ENCODE peak calls at places on chromosomes 11 and 22, in six cellular contexts. One of them, this sample, is unnamed.

GRCh38 chr11:105829084-105829483 is 193.0 kb downstream of the MSANTD4 start:
- DNase-seq in neuronal stem cell: no peak
- DNase-seq in IMR-90: no peak
- DNase-seq in H9: no peak
- DNase-seq in trophoblast cell: no peak
- DNase-seq in H1: no peak
- DNase-seq in this sample: no peak

GRCh38 chr11:96817488-96817887 is 427.7 kb downstream of the JRKL start:
- DNase-seq in neuronal stem cell: no peak
- DNase-seq in IMR-90: no peak
- DNase-seq in H9: no peak
- DNase-seq in trophoblast cell: peak
- DNase-seq in H1: no peak
- DNase-seq in this sample: peak

GRCh38 chr11:28820296-28820989 is 712.3 kb downstream of the METTL15 start:
- DNase-seq in neuronal stem cell: no peak
- DNase-seq in IMR-90: peak
- DNase-seq in H9: no peak
- DNase-seq in trophoblast cell: no peak
- DNase-seq in H1: no peak
- DNase-seq in this sample: peak

GRCh38 chr22:22558972-22559603 is at the start of gene PRAME:
- DNase-seq in neuronal stem cell: peak
- DNase-seq in IMR-90: peak
- DNase-seq in H9: peak
- DNase-seq in trophoblast cell: peak
- DNase-seq in H1: peak
- DNase-seq in this sample: peak

GRCh38 chr11:132576706-132577105 is 955.6 kb downstream of the OPCML start:
- DNase-seq in neuronal stem cell: no peak
- DNase-seq in IMR-90: peak
- DNase-seq in H9: peak
- DNase-seq in trophoblast cell: peak
- DNase-seq in H1: no peak
- DNase-seq in this sample: peak

GRCh38 chr11:46520971-46521745 is 72.7 kb downstream of the AMBRA1 start:
- DNase-seq in neuronal stem cell: no peak
- DNase-seq in IMR-90: peak
- DNase-seq in H9: no peak
- DNase-seq in trophoblast cell: no peak
- DNase-seq in H1: no peak
- DNase-seq in this sample: peak

GRCh38 chr11:4072668-4073285 is 21.8 kb upstream of the RRM1 start:
- DNase-seq in neuronal stem cell: peak
- DNase-seq in IMR-90: peak
- DNase-seq in H9: peak
- DNase-seq in trophoblast cell: peak
- DNase-seq in H1: no peak
- DNase-seq in this sample: peak

GRCh38 chr22:36165161-36165560 is 4.6 kb upstream of the APOL3 start:
- DNase-seq in neuronal stem cell: no peak
- DNase-seq in IMR-90: no peak
- DNase-seq in H9: no peak
- DNase-seq in trophoblast cell: no peak
- DNase-seq in H1: no peak
- DNase-seq in this sample: no peak

GRCh38 chr22:47284822-47285221 is 522.4 kb downstream of the TBC1D22A start:
- DNase-seq in neuronal stem cell: no peak
- DNase-seq in IMR-90: no peak
- DNase-seq in H9: no peak
- DNase-seq in trophoblast cell: no peak
- DNase-seq in H1: no peak
- DNase-seq in this sample: no peak

GRCh38 chr11:78768345-78768744 is 193.7 kb upstream of the NARS2 start:
- DNase-seq in neuronal stem cell: no peak
- DNase-seq in IMR-90: no peak
- DNase-seq in H9: no peak
- DNase-seq in trophoblast cell: no peak
- DNase-seq in H1: no peak
- DNase-seq in this sample: no peak

GRCh38 chr22:41696714-41697113 is 2.6 kb upstream of the MEI1 start:
- DNase-seq in neuronal stem cell: no peak
- DNase-seq in IMR-90: no peak
- DNase-seq in H9: no peak
- DNase-seq in trophoblast cell: no peak
- DNase-seq in H1: no peak
- DNase-seq in this sample: no peak

GRCh38 chr11:130544266-130544665 is 95.8 kb downstream of the ADAMTS15 start:
- DNase-seq in neuronal stem cell: no peak
- DNase-seq in IMR-90: no peak
- DNase-seq in H9: no peak
- DNase-seq in trophoblast cell: no peak
- DNase-seq in H1: no peak
- DNase-seq in this sample: no peak

GRCh38 chr11:47887910-47888569 is 39.9 kb upstream of the NUP160 start:
- DNase-seq in neuronal stem cell: no peak
- DNase-seq in IMR-90: no peak
- DNase-seq in H9: no peak
- DNase-seq in trophoblast cell: no peak
- DNase-seq in H1: no peak
- DNase-seq in this sample: no peak

GRCh38 chr11:17386331-17387084 is 2.0 kb downstream of the KCNJ11 start:
- DNase-seq in neuronal stem cell: no peak
- DNase-seq in IMR-90: peak
- DNase-seq in H9: peak
- DNase-seq in trophoblast cell: peak
- DNase-seq in H1: peak
- DNase-seq in this sample: peak

GRCh38 chr11:116311141-116311540 is 461.6 kb downstream of the BUD13 start:
- DNase-seq in neuronal stem cell: no peak
- DNase-seq in IMR-90: no peak
- DNase-seq in H9: no peak
- DNase-seq in trophoblast cell: no peak
- DNase-seq in H1: no peak
- DNase-seq in this sample: no peak

DNA sequence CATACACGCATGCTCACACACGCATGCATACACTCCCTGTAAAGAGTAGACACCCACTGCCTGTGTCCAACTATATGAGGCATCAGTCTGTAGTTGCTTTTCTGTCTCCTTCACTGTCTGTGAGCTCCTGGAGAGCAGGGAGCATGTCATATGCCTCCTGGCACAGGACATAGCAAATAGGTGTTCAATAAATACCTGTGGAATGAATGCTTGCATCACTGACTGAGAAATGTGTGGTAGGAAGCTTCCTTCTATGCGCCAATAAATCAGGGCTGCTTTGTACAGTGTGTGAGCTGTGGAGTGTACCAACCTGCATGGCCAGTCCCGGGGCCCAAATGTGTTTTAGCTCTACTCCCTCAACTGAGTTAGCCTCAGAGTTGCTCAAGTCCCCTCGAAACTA is 37.2 kb upstream of the NAV2 start:
- DNase-seq in neuronal stem cell: no peak
- DNase-seq in IMR-90: no peak
- DNase-seq in H9: no peak
- DNase-seq in trophoblast cell: no peak
- DNase-seq in H1: no peak
- DNase-seq in this sample: no peak
- H3K4me2 ChIP-seq in neuronal stem cell: no peak
- H3K4me2 ChIP-seq in IMR-90: no peak
- H3K4me2 ChIP-seq in H9: no peak
- H3K4me2 ChIP-seq in trophoblast cell: no peak
- H3K4me2 ChIP-seq in H1: no peak
- H3K4me2 ChIP-seq in this sample: no peak

GRCh38 chr22:29302681-29303465 is 3.6 kb upstream of the GAS2L1 start:
- DNase-seq in neuronal stem cell: no peak
- DNase-seq in IMR-90: no peak
- DNase-seq in H9: peak
- DNase-seq in trophoblast cell: peak
- DNase-seq in H1: peak
- DNase-seq in this sample: no peak

GRCh38 chr22:29300467-29300806 is 6.0 kb upstream of the GAS2L1 start:
- DNase-seq in neuronal stem cell: no peak
- DNase-seq in IMR-90: no peak
- DNase-seq in H9: no peak
- DNase-seq in trophoblast cell: no peak
- DNase-seq in H1: no peak
- DNase-seq in this sample: peak

GRCh38 chr22:29301716-29302401 is 4.6 kb upstream of the GAS2L1 start:
- DNase-seq in neuronal stem cell: no peak
- DNase-seq in IMR-90: no peak
- DNase-seq in H9: peak
- DNase-seq in trophoblast cell: no peak
- DNase-seq in H1: peak
- DNase-seq in this sample: no peak

GRCh38 chr22:29300807-29301601 is 5.4 kb upstream of the GAS2L1 start:
- DNase-seq in neuronal stem cell: no peak
- DNase-seq in IMR-90: no peak
- DNase-seq in H9: no peak
- DNase-seq in trophoblast cell: no peak
- DNase-seq in H1: peak
- DNase-seq in this sample: no peak

GRCh38 chr22:29302402-29302680 is 4.1 kb upstream of the GAS2L1 start:
- DNase-seq in neuronal stem cell: no peak
- DNase-seq in IMR-90: no peak
- DNase-seq in H9: no peak
- DNase-seq in trophoblast cell: no peak
- DNase-seq in H1: no peak
- DNase-seq in this sample: no peak
- H3K14ac ChIP-seq in neuronal stem cell: no peak
- H3K14ac ChIP-seq in IMR-90: no peak
- H3K14ac ChIP-seq in H9: no peak
- H3K14ac ChIP-seq in trophoblast cell: no peak
- H3K14ac ChIP-seq in H1: no peak
- H3K14ac ChIP-seq in this sample: no peak

DNA sequence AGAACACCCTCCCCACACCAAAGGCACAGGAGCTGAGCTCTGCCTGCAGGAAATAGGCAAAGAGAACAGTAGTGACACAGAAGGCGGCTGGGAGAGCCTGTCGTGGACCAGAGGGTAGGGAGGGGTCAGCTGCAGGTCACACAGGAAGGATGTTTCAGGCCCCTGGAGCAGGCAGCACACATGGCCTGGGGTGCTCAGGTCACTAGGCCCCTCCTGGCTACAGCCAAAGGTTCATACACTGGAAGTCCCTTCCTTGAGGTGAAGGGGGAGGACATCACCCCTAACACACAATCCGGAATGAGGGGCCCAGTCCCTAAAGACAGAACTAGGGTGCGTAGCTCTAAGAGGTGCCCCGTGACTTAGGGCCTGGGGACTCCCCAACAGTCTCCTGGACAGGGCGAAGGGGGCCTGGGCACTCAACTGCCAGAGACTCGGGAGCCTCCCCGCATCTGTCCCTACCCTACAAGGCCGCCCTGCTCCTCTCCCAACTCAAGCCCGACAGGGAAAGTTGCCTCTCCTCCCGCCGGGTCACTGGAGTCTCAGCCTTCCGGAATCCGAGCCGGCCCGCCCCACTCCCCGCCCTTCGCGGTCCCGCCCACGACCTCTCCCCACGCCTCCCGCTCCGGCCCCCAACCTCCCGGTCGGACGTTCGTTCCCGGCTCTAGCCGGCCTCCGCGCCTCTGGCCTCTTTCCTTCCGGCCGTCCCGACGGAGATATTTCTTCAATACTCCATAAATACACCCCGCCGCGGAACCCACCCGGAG is at the start of gene CYB5R2:
- DNase-seq in neuronal stem cell: peak
- DNase-seq in IMR-90: peak
- DNase-seq in H9: peak
- DNase-seq in trophoblast cell: peak
- DNase-seq in H1: peak
- DNase-seq in this sample: peak
- H2AK5ac ChIP-seq in neuronal stem cell: peak
- H2AK5ac ChIP-seq in IMR-90: peak
- H2AK5ac ChIP-seq in H9: no peak
- H2AK5ac ChIP-seq in trophoblast cell: no peak
- H2AK5ac ChIP-seq in H1: peak
- H2AK5ac ChIP-seq in this sample: no peak

GRCh38 chr22:24437091-24437490 is 9.7 kb downstream of the ADORA2A start:
- DNase-seq in neuronal stem cell: no peak
- DNase-seq in IMR-90: no peak
- DNase-seq in H9: no peak
- DNase-seq in trophoblast cell: no peak
- DNase-seq in H1: no peak
- DNase-seq in this sample: no peak

GRCh38 chr22:24436553-24436952 is 9.2 kb downstream of the ADORA2A start:
- DNase-seq in neuronal stem cell: no peak
- DNase-seq in IMR-90: no peak
- DNase-seq in H9: no peak
- DNase-seq in trophoblast cell: no peak
- DNase-seq in H1: no peak
- DNase-seq in this sample: no peak

GRCh38 chr22:24435323-24435645 is 7.9 kb downstream of the ADORA2A start:
- DNase-seq in neuronal stem cell: no peak
- DNase-seq in IMR-90: no peak
- DNase-seq in H9: no peak
- DNase-seq in trophoblast cell: no peak
- DNase-seq in H1: no peak
- DNase-seq in this sample: no peak

GRCh38 chr22:24434472-24435322 is 7.3 kb downstream of the ADORA2A start:
- DNase-seq in neuronal stem cell: no peak
- DNase-seq in IMR-90: no peak
- DNase-seq in H9: no peak
- DNase-seq in trophoblast cell: peak
- DNase-seq in H1: no peak
- DNase-seq in this sample: peak

DNA sequence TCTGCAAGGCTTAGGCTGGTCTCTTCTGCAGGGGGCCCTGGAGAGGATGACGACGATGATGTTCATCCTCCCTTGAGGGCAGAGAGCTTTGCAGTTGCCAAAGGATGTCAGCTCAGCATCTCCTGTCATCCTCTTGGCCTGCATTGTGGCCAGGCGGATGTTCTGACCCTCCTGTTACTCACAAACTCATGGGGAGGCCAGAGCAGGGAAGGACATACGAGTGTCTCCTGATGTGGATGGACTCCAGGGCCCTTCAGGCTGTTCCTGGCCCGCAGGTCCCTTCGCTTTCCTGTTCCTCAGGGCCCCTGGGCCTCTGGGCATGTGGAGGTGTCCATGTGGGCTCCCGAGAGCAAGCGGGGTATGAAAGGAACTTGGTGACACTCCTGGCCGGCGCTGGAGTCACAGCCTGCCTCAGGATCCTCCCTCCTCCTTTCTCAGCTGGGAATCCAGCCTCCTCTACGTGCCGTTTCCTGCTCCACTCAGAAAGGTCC is 8.5 kb downstream of the ADORA2A start:
- DNase-seq in neuronal stem cell: no peak
- DNase-seq in IMR-90: peak
- DNase-seq in H9: no peak
- DNase-seq in trophoblast cell: peak
- DNase-seq in H1: no peak
- DNase-seq in this sample: no peak
- H3K4me2 ChIP-seq in neuronal stem cell: no peak
- H3K4me2 ChIP-seq in IMR-90: no peak
- H3K4me2 ChIP-seq in H9: no peak
- H3K4me2 ChIP-seq in trophoblast cell: no peak
- H3K4me2 ChIP-seq in H1: no peak
- H3K4me2 ChIP-seq in this sample: no peak